ENCODE peak calls at places on chromosome 9, in nine cellular contexts. One of them, this sample, is unnamed.

GRCh38 chr9:97751510-97751909 is 54.4 kb upstream of the XPA start:
- DNase-seq in testis: no peak
- DNase-seq in PC-9: no peak
- DNase-seq in fibroblast of pulmonary artery: no peak
- DNase-seq in lower leg skin: no peak
- DNase-seq in lower lobe of right lung: no peak
- DNase-seq in HFF-Myc: no peak
- DNase-seq in tibial nerve: no peak
- DNase-seq in transverse colon: no peak
- DNase-seq in this sample: no peak

GRCh38 chr9:4689687-4690104 is 10.3 kb downstream of the CDC37L1 start:
- DNase-seq in tibial nerve: no peak
- DNase-seq in PC-9: peak; percentile 3
- DNase-seq in lower leg skin: no peak
- DNase-seq in testis: no peak
- DNase-seq in transverse colon: no peak
- DNase-seq in fibroblast of pulmonary artery: no peak
- DNase-seq in lower lobe of right lung: no peak
- DNase-seq in HFF-Myc: no peak
- DNase-seq in this sample: no peak

GRCh38 chr9:136940526-136941230 is 3.9 kb downstream of the FBXW5 start:
- DNase-seq in lower leg skin: no peak
- DNase-seq in testis: no peak
- DNase-seq in fibroblast of pulmonary artery: no peak
- DNase-seq in tibial nerve: no peak
- DNase-seq in HFF-Myc: no peak
- DNase-seq in PC-9: no peak
- DNase-seq in lower lobe of right lung: peak; percentile 47
- DNase-seq in transverse colon: no peak
- DNase-seq in this sample: no peak

GRCh38 chr9:112110094-112110772 is 64.9 kb downstream of the SUSD1 start:
- DNase-seq in HFF-Myc: no peak
- DNase-seq in lower leg skin: no peak
- DNase-seq in tibial nerve: no peak
- DNase-seq in transverse colon: no peak
- DNase-seq in testis: no peak
- DNase-seq in fibroblast of pulmonary artery: no peak
- DNase-seq in PC-9: peak; percentile 49
- DNase-seq in lower lobe of right lung: no peak
- DNase-seq in this sample: no peak

GRCh38 chr9:79980440-79980839 is 408.7 kb downstream of the TLE4 start:
- DNase-seq in lower lobe of right lung: no peak
- DNase-seq in HFF-Myc: no peak
- DNase-seq in transverse colon: no peak
- DNase-seq in fibroblast of pulmonary artery: no peak
- DNase-seq in tibial nerve: no peak
- DNase-seq in testis: no peak
- DNase-seq in lower leg skin: no peak
- DNase-seq in PC-9: no peak
- DNase-seq in this sample: no peak

GRCh38 chr9:123679330-123679987 is 250.5 kb downstream of the DENND1A start:
- DNase-seq in lower leg skin: no peak
- DNase-seq in PC-9: no peak
- DNase-seq in tibial nerve: no peak
- DNase-seq in testis: no peak
- DNase-seq in fibroblast of pulmonary artery: no peak
- DNase-seq in transverse colon: peak; percentile 59
- DNase-seq in lower lobe of right lung: no peak
- DNase-seq in HFF-Myc: peak; percentile 50
- DNase-seq in this sample: no peak

GRCh38 chr9:131407717-131408195 is 13.9 kb downstream of the PRRC2B start:
- DNase-seq in transverse colon: peak; percentile 34
- DNase-seq in testis: peak; percentile 70
- DNase-seq in fibroblast of pulmonary artery: peak; percentile 57
- DNase-seq in HFF-Myc: no peak
- DNase-seq in lower leg skin: no peak
- DNase-seq in PC-9: no peak
- DNase-seq in tibial nerve: no peak
- DNase-seq in lower lobe of right lung: peak; percentile 60
- DNase-seq in this sample: no peak

GRCh38 chr9:3526903-3527652 is 1.3 kb upstream of the RFX3 start:
- DNase-seq in HFF-Myc: no peak
- DNase-seq in tibial nerve: no peak
- DNase-seq in testis: no peak
- DNase-seq in lower lobe of right lung: no peak
- DNase-seq in fibroblast of pulmonary artery: peak; percentile 17
- DNase-seq in PC-9: peak; percentile 15
- DNase-seq in transverse colon: peak; percentile 75
- DNase-seq in lower leg skin: peak; percentile 26
- DNase-seq in this sample: no peak

GRCh38 chr9:126915846-126916543 is 1.4 kb downstream of the RALGPS1 start:
- DNase-seq in lower lobe of right lung: no peak
- DNase-seq in fibroblast of pulmonary artery: no peak
- DNase-seq in testis: no peak
- DNase-seq in lower leg skin: no peak
- DNase-seq in transverse colon: peak; percentile 15
- DNase-seq in PC-9: peak; percentile 4
- DNase-seq in HFF-Myc: no peak
- DNase-seq in tibial nerve: no peak
- DNase-seq in this sample: no peak

GRCh38 chr9:9556865-9557803 is 1055.7 kb downstream of the PTPRD start:
- DNase-seq in lower lobe of right lung: no peak
- DNase-seq in PC-9: no peak
- DNase-seq in HFF-Myc: no peak
- DNase-seq in transverse colon: no peak
- DNase-seq in testis: no peak
- DNase-seq in fibroblast of pulmonary artery: no peak
- DNase-seq in lower leg skin: no peak
- DNase-seq in tibial nerve: no peak
- DNase-seq in this sample: no peak

GRCh38 chr9:133360400-133361393 is 4.3 kb downstream of the SURF2 start:
- DNase-seq in PC-9: no peak
- DNase-seq in testis: no peak
- DNase-seq in tibial nerve: no peak
- DNase-seq in HFF-Myc: no peak
- DNase-seq in lower leg skin: no peak
- DNase-seq in fibroblast of pulmonary artery: no peak
- DNase-seq in transverse colon: no peak
- DNase-seq in lower lobe of right lung: peak; percentile 37
- DNase-seq in this sample: no peak
- TF ChIP-seq CTCF in PC-9: no peak
- TF ChIP-seq CTCF in testis: no peak
- TF ChIP-seq CTCF in tibial nerve: no peak
- TF ChIP-seq CTCF in HFF-Myc: no peak
- TF ChIP-seq CTCF in lower leg skin: no peak
- TF ChIP-seq CTCF in fibroblast of pulmonary artery: no peak
- TF ChIP-seq CTCF in transverse colon: no peak
- TF ChIP-seq CTCF in lower lobe of right lung: no peak
- TF ChIP-seq CTCF in this sample: no peak

GRCh38 chr9:83039303-83039702 is 23.6 kb downstream of the RASEF start:
- DNase-seq in transverse colon: no peak
- DNase-seq in testis: no peak
- DNase-seq in lower lobe of right lung: no peak
- DNase-seq in lower leg skin: no peak
- DNase-seq in fibroblast of pulmonary artery: no peak
- DNase-seq in tibial nerve: no peak
- DNase-seq in PC-9: no peak
- DNase-seq in HFF-Myc: no peak
- DNase-seq in this sample: no peak

GRCh38 chr9:83043583-83043982 is 19.4 kb downstream of the RASEF start:
- DNase-seq in testis: no peak
- DNase-seq in lower leg skin: no peak
- DNase-seq in fibroblast of pulmonary artery: no peak
- DNase-seq in lower lobe of right lung: no peak
- DNase-seq in PC-9: no peak
- DNase-seq in tibial nerve: no peak
- DNase-seq in transverse colon: no peak
- DNase-seq in HFF-Myc: peak; percentile 84
- DNase-seq in this sample: no peak

GRCh38 chr9:83036043-83036442 is 26.9 kb downstream of the RASEF start:
- DNase-seq in lower lobe of right lung: no peak
- DNase-seq in transverse colon: no peak
- DNase-seq in PC-9: no peak
- DNase-seq in lower leg skin: no peak
- DNase-seq in testis: no peak
- DNase-seq in HFF-Myc: no peak
- DNase-seq in fibroblast of pulmonary artery: no peak
- DNase-seq in tibial nerve: no peak
- DNase-seq in this sample: no peak

DNA sequence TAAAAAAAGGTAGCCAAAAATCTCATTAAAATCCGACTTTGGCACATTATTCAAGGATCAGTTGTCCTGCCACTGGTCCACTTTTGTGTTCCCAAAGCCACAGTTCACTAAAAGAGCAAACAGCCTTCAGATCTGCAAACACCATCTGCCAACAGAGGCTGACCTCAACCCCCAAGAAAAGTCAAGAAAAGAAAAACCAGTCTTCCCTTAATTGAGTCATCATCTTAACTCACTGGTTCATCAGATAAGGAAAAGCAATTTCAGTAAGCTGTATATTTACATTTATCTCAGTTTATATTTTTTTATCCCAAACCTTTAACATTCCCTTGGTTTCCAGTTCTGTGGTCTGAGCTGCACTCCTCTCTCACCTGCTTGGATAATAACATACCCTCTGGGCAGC is 21.2 kb downstream of the RASEF start:
- DNase-seq in fibroblast of pulmonary artery: no peak
- DNase-seq in lower leg skin: no peak
- DNase-seq in HFF-Myc: no peak
- DNase-seq in lower lobe of right lung: no peak
- DNase-seq in transverse colon: no peak
- DNase-seq in PC-9: no peak
- DNase-seq in tibial nerve: no peak
- DNase-seq in testis: no peak
- DNase-seq in this sample: no peak
- H3K4me3 ChIP-seq in fibroblast of pulmonary artery: no peak overlapping the region
- H3K4me3 ChIP-seq in lower leg skin: no peak overlapping the region
- H3K4me3 ChIP-seq in HFF-Myc: no peak overlapping the region
- H3K4me3 ChIP-seq in lower lobe of right lung: no peak overlapping the region
- H3K4me3 ChIP-seq in transverse colon: no peak overlapping the region
- H3K4me3 ChIP-seq in PC-9: no peak overlapping the region
- H3K4me3 ChIP-seq in tibial nerve: no peak overlapping the region
- H3K4me3 ChIP-seq in testis: no peak overlapping the region
- H3K4me3 ChIP-seq in this sample: no peak overlapping the region

DNA sequence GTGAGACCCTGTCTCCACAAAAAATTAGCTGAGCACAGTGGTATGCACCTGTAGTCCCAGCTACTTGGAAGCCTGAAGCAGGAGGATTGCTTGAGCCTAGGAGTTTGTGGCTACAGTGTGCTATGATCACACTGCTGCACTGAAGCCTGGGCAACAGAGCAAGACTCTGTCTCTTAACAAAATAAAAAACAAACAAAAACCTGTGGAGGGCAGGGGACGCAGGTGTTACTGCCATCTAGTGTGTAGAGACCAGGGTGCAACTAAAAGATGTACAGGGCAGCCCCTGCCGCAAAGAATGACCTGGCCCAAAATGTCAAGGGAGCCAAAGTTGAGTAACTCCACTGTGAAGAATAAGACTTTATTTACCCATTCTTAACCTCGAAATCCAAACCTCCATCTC is 27.1 kb downstream of the ASPN start:
- DNase-seq in lower lobe of right lung: no peak
- DNase-seq in transverse colon: no peak
- DNase-seq in testis: no peak
- DNase-seq in tibial nerve: no peak
- DNase-seq in fibroblast of pulmonary artery: peak; percentile 10
- DNase-seq in HFF-Myc: no peak
- DNase-seq in PC-9: no peak
- DNase-seq in lower leg skin: no peak
- DNase-seq in this sample: no peak
- TF ChIP-seq CTCF in lower lobe of right lung: no peak
- TF ChIP-seq CTCF in transverse colon: peak; percentile 20
- TF ChIP-seq CTCF in testis: no peak
- TF ChIP-seq CTCF in tibial nerve: no peak
- TF ChIP-seq CTCF in fibroblast of pulmonary artery: peak; percentile 33
- TF ChIP-seq CTCF in HFF-Myc: peak; percentile 32
- TF ChIP-seq CTCF in PC-9: peak; percentile 39
- TF ChIP-seq CTCF in lower leg skin: no peak
- TF ChIP-seq CTCF in this sample: no peak

GRCh38 chr9:125378778-125379177 is 117.2 kb downstream of the GAPVD1 start:
- DNase-seq in lower lobe of right lung: no peak
- DNase-seq in lower leg skin: no peak
- DNase-seq in HFF-Myc: no peak
- DNase-seq in fibroblast of pulmonary artery: no peak
- DNase-seq in transverse colon: no peak
- DNase-seq in tibial nerve: no peak
- DNase-seq in testis: no peak
- DNase-seq in PC-9: no peak
- DNase-seq in this sample: no peak
- H3K4me3 ChIP-seq in lower lobe of right lung: no peak overlapping the region
- H3K4me3 ChIP-seq in lower leg skin: no peak overlapping the region
- H3K4me3 ChIP-seq in HFF-Myc: no peak overlapping the region
- H3K4me3 ChIP-seq in fibroblast of pulmonary artery: no peak overlapping the region
- H3K4me3 ChIP-seq in transverse colon: no peak overlapping the region
- H3K4me3 ChIP-seq in tibial nerve: no peak overlapping the region
- H3K4me3 ChIP-seq in testis: no peak overlapping the region
- H3K4me3 ChIP-seq in PC-9: no peak overlapping the region
- H3K4me3 ChIP-seq in this sample: no peak overlapping the region

DNA sequence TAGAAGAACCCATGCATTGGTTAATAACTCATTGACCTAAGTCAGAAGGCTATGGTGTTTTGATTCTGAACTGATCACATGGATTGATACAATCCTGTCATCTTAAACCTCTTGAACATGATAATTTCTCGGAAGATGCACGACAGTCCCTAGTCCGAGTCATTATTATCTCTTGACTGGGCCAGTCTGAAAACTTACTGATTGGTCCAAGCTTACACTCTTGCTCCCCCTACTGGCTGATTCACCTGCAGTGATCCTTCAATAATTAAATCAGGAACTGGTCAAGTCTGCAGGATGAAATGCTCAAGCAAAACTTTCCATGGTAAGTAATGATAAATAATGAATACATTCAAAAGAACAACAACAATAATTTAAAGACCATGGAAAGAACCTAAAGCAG is 79.5 kb downstream of the BRINP1 start:
- DNase-seq in transverse colon: peak; percentile 35
- DNase-seq in testis: peak; percentile 85
- DNase-seq in fibroblast of pulmonary artery: peak; percentile 28
- DNase-seq in lower lobe of right lung: no peak
- DNase-seq in lower leg skin: peak; percentile 66
- DNase-seq in PC-9: peak; percentile 18
- DNase-seq in HFF-Myc: no peak
- DNase-seq in tibial nerve: no peak
- DNase-seq in this sample: no peak
- TF ChIP-seq CTCF in transverse colon: peak; percentile 82
- TF ChIP-seq CTCF in testis: peak; percentile 84
- TF ChIP-seq CTCF in fibroblast of pulmonary artery: peak; percentile 36
- TF ChIP-seq CTCF in lower lobe of right lung: peak; percentile 78
- TF ChIP-seq CTCF in lower leg skin: peak; percentile 36
- TF ChIP-seq CTCF in PC-9: peak; percentile 72
- TF ChIP-seq CTCF in HFF-Myc: peak; percentile 33
- TF ChIP-seq CTCF in tibial nerve: peak; percentile 48
- TF ChIP-seq CTCF in this sample: no peak

GRCh38 chr9:85484235-85484634 is 257.5 kb downstream of the AGTPBP1 start:
- DNase-seq in HFF-Myc: no peak
- DNase-seq in tibial nerve: no peak
- DNase-seq in lower leg skin: no peak
- DNase-seq in testis: no peak
- DNase-seq in fibroblast of pulmonary artery: no peak
- DNase-seq in PC-9: no peak
- DNase-seq in lower lobe of right lung: no peak
- DNase-seq in transverse colon: no peak
- DNase-seq in this sample: no peak
- H3K4me3 ChIP-seq in HFF-Myc: no peak overlapping the region
- H3K4me3 ChIP-seq in tibial nerve: no peak overlapping the region
- H3K4me3 ChIP-seq in lower leg skin: no peak overlapping the region
- H3K4me3 ChIP-seq in testis: no peak overlapping the region
- H3K4me3 ChIP-seq in fibroblast of pulmonary artery: no peak overlapping the region
- H3K4me3 ChIP-seq in PC-9: no peak overlapping the region
- H3K4me3 ChIP-seq in lower lobe of right lung: no peak overlapping the region
- H3K4me3 ChIP-seq in transverse colon: no peak overlapping the region
- H3K4me3 ChIP-seq in this sample: no peak overlapping the region

GRCh38 chr9:12719431-12719830 is 26.2 kb downstream of the TYRP1 start:
- DNase-seq in transverse colon: no peak
- DNase-seq in lower leg skin: no peak
- DNase-seq in fibroblast of pulmonary artery: peak; percentile 69
- DNase-seq in PC-9: no peak
- DNase-seq in HFF-Myc: no peak
- DNase-seq in testis: no peak
- DNase-seq in tibial nerve: no peak
- DNase-seq in lower lobe of right lung: no peak
- DNase-seq in this sample: no peak
- TF ChIP-seq CTCF in transverse colon: peak; percentile 57
- TF ChIP-seq CTCF in lower leg skin: no peak
- TF ChIP-seq CTCF in fibroblast of pulmonary artery: peak; percentile 58
- TF ChIP-seq CTCF in PC-9: peak; percentile 67
- TF ChIP-seq CTCF in HFF-Myc: peak; percentile 29
- TF ChIP-seq CTCF in testis: no peak
- TF ChIP-seq CTCF in tibial nerve: peak; percentile 13
- TF ChIP-seq CTCF in lower lobe of right lung: peak; percentile 49
- TF ChIP-seq CTCF in this sample: peak; percentile 34